ENCODE peak calls at places on chromosomes 16 and 17, in seven cellular contexts. One of them, this sample, is unnamed.

GRCh38 chr17:62892870-62893338 is 73.1 kb upstream of the TANC2 start:
- DNase-seq in CD8-positive, alpha-beta T cell: peak
- DNase-seq in prostate gland: peak
- DNase-seq in GM12864: no peak
- DNase-seq in adrenal gland: peak
- DNase-seq in AG04449: peak
- DNase-seq in cardiac muscle cell: peak
- DNase-seq in this sample: no peak

GRCh38 chr17:48646183-48647102 is 20.3 kb upstream of the HOXB9 start:
- DNase-seq in CD8-positive, alpha-beta T cell: peak
- DNase-seq in prostate gland: no peak
- DNase-seq in GM12864: no peak
- DNase-seq in adrenal gland: no peak
- DNase-seq in AG04449: no peak
- DNase-seq in cardiac muscle cell: no peak
- DNase-seq in this sample: no peak

GRCh38 chr16:22670551-22670970 is 143.4 kb upstream of the HS3ST2 start:
- DNase-seq in CD8-positive, alpha-beta T cell: no peak
- DNase-seq in prostate gland: no peak
- DNase-seq in GM12864: peak
- DNase-seq in adrenal gland: no peak
- DNase-seq in AG04449: no peak
- DNase-seq in cardiac muscle cell: no peak
- DNase-seq in this sample: no peak

GRCh38 chr16:27083861-27084261 is 17.1 kb downstream of the C16orf82 start:
- DNase-seq in CD8-positive, alpha-beta T cell: no peak
- DNase-seq in prostate gland: no peak
- DNase-seq in GM12864: no peak
- DNase-seq in adrenal gland: no peak
- DNase-seq in AG04449: no peak
- DNase-seq in cardiac muscle cell: no peak
- DNase-seq in this sample: no peak

GRCh38 chr17:13888043-13888442 is 181.3 kb upstream of the COX10 start:
- DNase-seq in CD8-positive, alpha-beta T cell: no peak
- DNase-seq in prostate gland: no peak
- DNase-seq in GM12864: no peak
- DNase-seq in adrenal gland: no peak
- DNase-seq in AG04449: no peak
- DNase-seq in cardiac muscle cell: peak
- DNase-seq in this sample: peak

GRCh38 chr17:34504814-34505484 is 74.4 kb upstream of the TMEM132E start:
- DNase-seq in CD8-positive, alpha-beta T cell: no peak
- DNase-seq in prostate gland: no peak
- DNase-seq in GM12864: no peak
- DNase-seq in adrenal gland: no peak
- DNase-seq in AG04449: no peak
- DNase-seq in cardiac muscle cell: no peak
- DNase-seq in this sample: no peak

GRCh38 chr17:29722411-29723198 is 99.9 kb upstream of the CORO6 start:
- DNase-seq in CD8-positive, alpha-beta T cell: peak
- DNase-seq in prostate gland: peak
- DNase-seq in GM12864: peak
- DNase-seq in adrenal gland: peak
- DNase-seq in AG04449: no peak
- DNase-seq in cardiac muscle cell: peak
- DNase-seq in this sample: no peak

GRCh38 chr17:40363480-40363838 is 1.1 kb downstream of the GJD3 start:
- DNase-seq in CD8-positive, alpha-beta T cell: no peak
- DNase-seq in prostate gland: no peak
- DNase-seq in GM12864: no peak
- DNase-seq in adrenal gland: no peak
- DNase-seq in AG04449: no peak
- DNase-seq in cardiac muscle cell: peak
- DNase-seq in this sample: no peak

GRCh38 chr17:4342535-4342934 is 23.9 kb downstream of the UBE2G1 start:
- DNase-seq in CD8-positive, alpha-beta T cell: no peak
- DNase-seq in prostate gland: no peak
- DNase-seq in GM12864: no peak
- DNase-seq in adrenal gland: no peak
- DNase-seq in AG04449: no peak
- DNase-seq in cardiac muscle cell: no peak
- DNase-seq in this sample: no peak

GRCh38 chr16:64380751-64381150 is 741.1 kb downstream of the CDH11 start:
- DNase-seq in CD8-positive, alpha-beta T cell: no peak
- DNase-seq in prostate gland: no peak
- DNase-seq in GM12864: no peak
- DNase-seq in adrenal gland: no peak
- DNase-seq in AG04449: no peak
- DNase-seq in cardiac muscle cell: no peak
- DNase-seq in this sample: no peak

GRCh38 chr17:6710317-6710716 is 2.9 kb downstream of the SLC13A5 start:
- DNase-seq in CD8-positive, alpha-beta T cell: no peak
- DNase-seq in prostate gland: no peak
- DNase-seq in GM12864: no peak
- DNase-seq in adrenal gland: no peak
- DNase-seq in AG04449: no peak
- DNase-seq in cardiac muscle cell: no peak
- DNase-seq in this sample: no peak

GRCh38 chr17:66426397-66427033 is 124.1 kb downstream of the PRKCA start:
- DNase-seq in CD8-positive, alpha-beta T cell: peak
- DNase-seq in prostate gland: no peak
- DNase-seq in GM12864: peak
- DNase-seq in adrenal gland: no peak
- DNase-seq in AG04449: no peak
- DNase-seq in cardiac muscle cell: peak
- DNase-seq in this sample: no peak

GRCh38 chr17:50169121-50169764 is 3.4 kb downstream of the SGCA start:
- DNase-seq in CD8-positive, alpha-beta T cell: peak
- DNase-seq in prostate gland: no peak
- DNase-seq in GM12864: no peak
- DNase-seq in adrenal gland: peak
- DNase-seq in AG04449: no peak
- DNase-seq in cardiac muscle cell: peak
- DNase-seq in this sample: peak

GRCh38 chr16:69260506-69260905 is 50.6 kb upstream of the VPS4A start:
- DNase-seq in CD8-positive, alpha-beta T cell: no peak
- DNase-seq in prostate gland: no peak
- DNase-seq in GM12864: no peak
- DNase-seq in adrenal gland: no peak
- DNase-seq in AG04449: no peak
- DNase-seq in cardiac muscle cell: no peak
- DNase-seq in this sample: no peak

GRCh38 chr17:57001541-57001940 is 23.6 kb downstream of the SCPEP1 start:
- DNase-seq in CD8-positive, alpha-beta T cell: no peak
- DNase-seq in prostate gland: no peak
- DNase-seq in GM12864: no peak
- DNase-seq in adrenal gland: no peak
- DNase-seq in AG04449: no peak
- DNase-seq in cardiac muscle cell: no peak
- DNase-seq in this sample: no peak
- H3K4me3 ChIP-seq in CD8-positive, alpha-beta T cell: no peak
- H3K4me3 ChIP-seq in prostate gland: no peak
- H3K4me3 ChIP-seq in GM12864: no peak
- H3K4me3 ChIP-seq in adrenal gland: no peak
- H3K4me3 ChIP-seq in AG04449: no peak
- H3K4me3 ChIP-seq in cardiac muscle cell: no peak
- H3K4me3 ChIP-seq in this sample: no peak

DNA sequence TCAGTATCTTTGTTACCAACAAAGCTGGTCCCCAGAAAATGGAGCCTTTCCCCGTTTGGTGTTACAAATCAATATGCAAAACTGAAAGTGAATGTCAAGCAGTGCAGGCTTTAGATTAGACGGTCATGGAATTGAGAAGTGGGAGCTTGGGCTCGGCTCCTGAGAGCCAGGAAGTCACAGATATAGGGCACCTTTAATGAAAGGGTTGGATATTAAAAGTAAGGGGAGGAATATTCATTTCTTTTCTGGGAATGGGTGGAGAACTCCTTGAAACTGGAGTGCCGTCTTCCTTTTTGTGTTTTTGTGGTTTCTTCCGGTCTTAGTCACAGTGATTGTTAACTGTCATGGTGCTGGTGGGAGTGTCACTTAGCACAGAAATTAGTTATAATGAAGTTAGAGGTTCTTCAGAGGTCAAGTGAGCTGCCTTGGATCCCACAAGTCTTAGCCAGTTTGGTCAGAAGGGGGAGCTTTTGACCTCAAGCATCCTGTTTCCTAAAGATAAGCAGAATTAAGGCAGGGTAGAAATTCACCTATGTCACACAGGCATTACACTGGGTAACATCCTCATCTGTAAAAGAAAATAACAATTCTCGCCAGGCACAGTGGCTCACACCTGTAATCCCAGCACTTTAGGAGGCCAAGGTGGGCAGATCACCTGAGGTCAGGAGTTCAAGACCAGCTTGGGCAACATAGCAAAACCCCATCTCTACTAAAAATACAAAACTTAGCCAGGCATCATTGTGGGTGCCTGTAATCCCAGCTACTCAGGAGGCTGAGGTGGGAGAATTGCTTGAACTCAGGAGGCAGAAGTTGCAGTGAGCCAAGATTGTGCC is 9.6 kb upstream of the EIF1 start:
- DNase-seq in CD8-positive, alpha-beta T cell: peak
- DNase-seq in prostate gland: no peak
- DNase-seq in GM12864: peak
- DNase-seq in adrenal gland: no peak
- DNase-seq in AG04449: no peak
- DNase-seq in cardiac muscle cell: peak
- DNase-seq in this sample: no peak
- TF ChIP-seq CTCF in CD8-positive, alpha-beta T cell: no peak
- TF ChIP-seq CTCF in prostate gland: no peak
- TF ChIP-seq CTCF in GM12864: peak
- TF ChIP-seq CTCF in adrenal gland: no peak
- TF ChIP-seq CTCF in AG04449: no peak
- TF ChIP-seq CTCF in cardiac muscle cell: no peak
- TF ChIP-seq CTCF in this sample: no peak

GRCh38 chr16:57070424-57070823 is 22.0 kb upstream of the CPNE2 start:
- DNase-seq in CD8-positive, alpha-beta T cell: no peak
- DNase-seq in prostate gland: no peak
- DNase-seq in GM12864: no peak
- DNase-seq in adrenal gland: no peak
- DNase-seq in AG04449: no peak
- DNase-seq in cardiac muscle cell: no peak
- DNase-seq in this sample: no peak

GRCh38 chr16:57071840-57072541 is 20.4 kb upstream of the CPNE2 start:
- DNase-seq in CD8-positive, alpha-beta T cell: no peak
- DNase-seq in prostate gland: no peak
- DNase-seq in GM12864: no peak
- DNase-seq in adrenal gland: no peak
- DNase-seq in AG04449: no peak
- DNase-seq in cardiac muscle cell: peak
- DNase-seq in this sample: no peak

GRCh38 chr16:57070986-57071540 is 21.3 kb upstream of the CPNE2 start:
- DNase-seq in CD8-positive, alpha-beta T cell: no peak
- DNase-seq in prostate gland: no peak
- DNase-seq in GM12864: no peak
- DNase-seq in adrenal gland: no peak
- DNase-seq in AG04449: no peak
- DNase-seq in cardiac muscle cell: no peak
- DNase-seq in this sample: no peak

GRCh38 chr16:57069053-57069452 is 23.3 kb upstream of the CPNE2 start:
- DNase-seq in CD8-positive, alpha-beta T cell: no peak
- DNase-seq in prostate gland: no peak
- DNase-seq in GM12864: no peak
- DNase-seq in adrenal gland: no peak
- DNase-seq in AG04449: no peak
- DNase-seq in cardiac muscle cell: no peak
- DNase-seq in this sample: no peak

GRCh38 chr16:57069635-57070350 is 22.6 kb upstream of the CPNE2 start:
- DNase-seq in CD8-positive, alpha-beta T cell: no peak
- DNase-seq in prostate gland: no peak
- DNase-seq in GM12864: no peak
- DNase-seq in adrenal gland: no peak
- DNase-seq in AG04449: no peak
- DNase-seq in cardiac muscle cell: no peak
- DNase-seq in this sample: no peak
- H3K4me3 ChIP-seq in CD8-positive, alpha-beta T cell: no peak
- H3K4me3 ChIP-seq in prostate gland: no peak
- H3K4me3 ChIP-seq in GM12864: no peak
- H3K4me3 ChIP-seq in adrenal gland: no peak
- H3K4me3 ChIP-seq in AG04449: no peak
- H3K4me3 ChIP-seq in cardiac muscle cell: no peak
- H3K4me3 ChIP-seq in this sample: no peak

DNA sequence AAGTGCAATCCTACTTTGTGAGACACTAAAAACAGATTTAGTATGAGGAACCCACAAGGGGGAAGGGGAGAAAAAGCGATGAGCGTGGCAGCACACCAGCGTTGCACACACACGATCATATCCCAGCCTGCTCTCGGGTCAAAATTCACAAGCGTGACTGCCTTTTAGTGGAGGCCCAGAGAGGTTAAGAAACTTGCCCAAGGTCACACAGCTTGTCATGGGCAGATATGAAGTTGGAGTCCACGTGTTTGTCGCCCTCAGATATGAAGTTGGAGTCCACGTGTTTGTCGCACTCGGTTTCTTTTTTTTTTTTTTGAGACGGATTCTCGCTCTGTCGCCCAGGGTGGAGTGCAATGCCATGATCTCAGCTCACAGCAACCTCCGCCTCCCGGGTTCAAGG is 58.3 kb downstream of the TIMM22 start:
- DNase-seq in CD8-positive, alpha-beta T cell: no peak
- DNase-seq in prostate gland: no peak
- DNase-seq in GM12864: no peak
- DNase-seq in adrenal gland: no peak
- DNase-seq in AG04449: no peak
- DNase-seq in cardiac muscle cell: no peak
- DNase-seq in this sample: no peak
- TF ChIP-seq CTCF in CD8-positive, alpha-beta T cell: no peak
- TF ChIP-seq CTCF in prostate gland: no peak
- TF ChIP-seq CTCF in GM12864: no peak
- TF ChIP-seq CTCF in adrenal gland: no peak
- TF ChIP-seq CTCF in AG04449: no peak
- TF ChIP-seq CTCF in cardiac muscle cell: no peak
- TF ChIP-seq CTCF in this sample: no peak

DNA sequence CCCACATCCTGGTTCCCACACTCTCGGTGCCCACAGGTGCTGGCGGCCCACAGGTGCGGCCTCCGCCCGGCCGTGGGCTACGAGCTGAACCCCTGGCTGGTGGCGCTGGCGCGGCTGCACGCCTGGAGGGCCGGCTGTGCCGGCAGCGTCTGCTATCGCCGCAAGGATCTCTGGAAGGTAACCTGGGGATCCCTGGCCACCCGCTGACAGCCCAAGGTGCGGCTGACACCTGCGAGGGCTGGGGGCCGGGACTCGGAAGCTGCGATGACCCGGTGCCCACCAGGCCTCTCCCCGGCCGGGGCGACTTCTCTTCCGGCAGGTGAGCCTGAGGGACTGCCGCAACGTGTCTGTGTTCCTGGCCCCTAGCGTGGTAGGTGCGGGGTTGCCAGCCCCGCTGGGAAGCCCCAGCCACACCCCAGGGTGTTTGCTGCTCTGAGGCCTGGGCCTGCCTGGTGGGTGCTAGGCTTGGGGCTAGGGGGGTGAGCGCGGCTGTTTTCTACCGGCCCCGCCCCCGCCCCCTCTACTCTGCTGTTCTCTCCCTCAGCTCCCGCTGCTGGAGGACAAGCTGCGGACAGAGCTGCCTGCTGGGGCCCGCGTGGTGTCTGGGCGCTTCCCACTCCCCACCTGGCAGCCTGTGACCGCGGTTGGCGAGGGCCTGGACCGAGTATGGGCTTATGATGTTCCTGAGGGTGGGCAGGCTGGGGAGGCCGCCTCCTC is 977 bp downstream of the ANTKMT start:
- DNase-seq in CD8-positive, alpha-beta T cell: peak
- DNase-seq in prostate gland: no peak
- DNase-seq in GM12864: no peak
- DNase-seq in adrenal gland: no peak
- DNase-seq in AG04449: no peak
- DNase-seq in cardiac muscle cell: no peak
- DNase-seq in this sample: no peak
- H3K4me3 ChIP-seq in CD8-positive, alpha-beta T cell: peak
- H3K4me3 ChIP-seq in prostate gland: peak
- H3K4me3 ChIP-seq in GM12864: peak
- H3K4me3 ChIP-seq in adrenal gland: no peak
- H3K4me3 ChIP-seq in AG04449: peak
- H3K4me3 ChIP-seq in cardiac muscle cell: peak
- H3K4me3 ChIP-seq in this sample: peak